ENCODE peak calls at places on chromosomes 16 and 17, in five cellular contexts. W is foreskin fibroblast; P is activated CD8-positive, alpha-beta memory T cell treated with anti-CD3 and anti-CD28 coated beads, Interleukin-2, amount 50 U/mL, for 48 hours; J is astrocyte; B is cardiac muscle cell. I is an unnamed sample.

GRCh38 chr16:55015181-55015913 is 84.7 kb downstream of the IRX5 start:
- DNase-seq in W (no peak), J (peak), P (no peak), B (no peak), I (no peak)

GRCh38 chr17:17084941-17085340 is 42.7 kb downstream of the MPRIP start:
- DNase-seq in W (no peak), B (no peak), J (no peak), P (no peak), I (no peak)

GRCh38 chr17:3222505-3222904 is 15.0 kb downstream of the OR1A1 start:
- DNase-seq in J (no peak), P (no peak), W (no peak), B (no peak), I (no peak)

GRCh38 chr17:64491034-64491860 is 5.6 kb downstream of the POLG2 start:
- DNase-seq in B (peak), P (peak), J (no peak), W (peak), I (no peak)

GRCh38 chr16:87492241-87492635 is 586 bp downstream of the ZCCHC14 start:
- DNase-seq in J (no peak), B (no peak), P (no peak), W (no peak), I (no peak)

GRCh38 chr17:7262192-7263070 is at the start of gene CLDN7:
- DNase-seq in W (no peak), P (no peak), B (no peak), J (no peak), I (no peak)

GRCh38 chr17:38451030-38451839 is 23.0 kb downstream of the ARHGAP23 start:
- DNase-seq in P (no peak), J (peak), W (peak), B (peak), I (no peak)

GRCh38 chr17:6506679-6507231 is 49.6 kb downstream of the PITPNM3 start:
- DNase-seq in W (peak), B (peak), P (no peak), J (peak), I (no peak)

GRCh38 chr17:39671651-39672521 is 3.6 kb downstream of the PNMT start:
- DNase-seq in B (peak), W (peak), P (no peak), J (peak), I (no peak)

GRCh38 chr16:83956336-83957289 is 3.6 kb downstream of the OSGIN1 start:
- DNase-seq in B (peak), W (peak), J (peak), P (peak), I (no peak)